ENCODE peak calls at places on chromosomes 6 and 20, in six cellular contexts. One of them, this sample, is unnamed.

GRCh38 chr6:54043360-54043759 is 67.9 kb upstream of the MLIP start:
- DNase-seq in ovary: no peak
- DNase-seq in IMR-90: no peak
- DNase-seq in AG04450: no peak
- DNase-seq in fibroblast of lung: no peak
- DNase-seq in adrenal gland: no peak
- DNase-seq in this sample: no peak

GRCh38 chr6:151494235-151494950 is 576 bp downstream of the CCDC170 start:
- DNase-seq in ovary: peak
- DNase-seq in IMR-90: peak
- DNase-seq in AG04450: no peak
- DNase-seq in fibroblast of lung: peak
- DNase-seq in adrenal gland: peak
- DNase-seq in this sample: peak

GRCh38 chr6:167731731-167732422 is 94.8 kb upstream of the AFDN start:
- DNase-seq in ovary: no peak
- DNase-seq in IMR-90: no peak
- DNase-seq in AG04450: no peak
- DNase-seq in fibroblast of lung: no peak
- DNase-seq in adrenal gland: no peak
- DNase-seq in this sample: no peak

GRCh38 chr20:43844778-43845614 is 69.7 kb upstream of the TOX2 start:
- DNase-seq in ovary: peak
- DNase-seq in IMR-90: peak
- DNase-seq in AG04450: peak
- DNase-seq in fibroblast of lung: peak
- DNase-seq in adrenal gland: peak
- DNase-seq in this sample: peak

GRCh38 chr20:25295386-25296093 is 47.7 kb downstream of the PYGB start:
- DNase-seq in ovary: no peak
- DNase-seq in IMR-90: no peak
- DNase-seq in AG04450: no peak
- DNase-seq in fibroblast of lung: no peak
- DNase-seq in adrenal gland: peak
- DNase-seq in this sample: no peak

GRCh38 chr6:20186981-20187380 is 25.3 kb downstream of the MBOAT1 start:
- DNase-seq in ovary: no peak
- DNase-seq in IMR-90: no peak
- DNase-seq in AG04450: no peak
- DNase-seq in fibroblast of lung: no peak
- DNase-seq in adrenal gland: no peak
- DNase-seq in this sample: no peak

GRCh38 chr20:57214948-57215347 is 51.5 kb downstream of the BMP7 start:
- DNase-seq in ovary: no peak
- DNase-seq in IMR-90: no peak
- DNase-seq in AG04450: no peak
- DNase-seq in fibroblast of lung: no peak
- DNase-seq in adrenal gland: no peak
- DNase-seq in this sample: no peak

GRCh38 chr6:74333406-74333805 is 637.4 kb downstream of the CD109 start:
- DNase-seq in ovary: no peak
- DNase-seq in IMR-90: peak
- DNase-seq in AG04450: no peak
- DNase-seq in fibroblast of lung: peak
- DNase-seq in adrenal gland: no peak
- DNase-seq in this sample: peak

GRCh38 chr6:90250405-90250804 is 46.2 kb downstream of the BACH2 start:
- DNase-seq in ovary: no peak
- DNase-seq in IMR-90: peak
- DNase-seq in AG04450: no peak
- DNase-seq in fibroblast of lung: peak
- DNase-seq in adrenal gland: no peak
- DNase-seq in this sample: no peak

GRCh38 chr6:30763155-30763617 is 18.8 kb upstream of the IER3 start:
- DNase-seq in ovary: no peak
- DNase-seq in IMR-90: no peak
- DNase-seq in AG04450: no peak
- DNase-seq in fibroblast of lung: no peak
- DNase-seq in adrenal gland: no peak
- DNase-seq in this sample: no peak

GRCh38 chr6:45791600-45792168 is 224.0 kb downstream of the CLIC5 start:
- DNase-seq in ovary: no peak
- DNase-seq in IMR-90: peak
- DNase-seq in AG04450: peak
- DNase-seq in fibroblast of lung: peak
- DNase-seq in adrenal gland: no peak
- DNase-seq in this sample: peak

GRCh38 chr6:163146036-163146435 is 268.5 kb upstream of the QKI start:
- DNase-seq in ovary: no peak
- DNase-seq in IMR-90: no peak
- DNase-seq in AG04450: no peak
- DNase-seq in fibroblast of lung: no peak
- DNase-seq in adrenal gland: no peak
- DNase-seq in this sample: peak

GRCh38 chr6:39753745-39754084 is 28.5 kb upstream of the KIF6 start:
- DNase-seq in ovary: peak
- DNase-seq in IMR-90: no peak
- DNase-seq in AG04450: no peak
- DNase-seq in fibroblast of lung: peak
- DNase-seq in adrenal gland: peak
- DNase-seq in this sample: peak

GRCh38 chr6:149443411-149444181 is 41.2 kb downstream of the ZC3H12D start:
- DNase-seq in ovary: peak
- DNase-seq in IMR-90: peak
- DNase-seq in AG04450: peak
- DNase-seq in fibroblast of lung: peak
- DNase-seq in adrenal gland: no peak
- DNase-seq in this sample: peak

GRCh38 chr6:36492621-36493020 is 49.8 kb downstream of the KCTD20 start:
- DNase-seq in ovary: no peak
- DNase-seq in IMR-90: no peak
- DNase-seq in AG04450: no peak
- DNase-seq in fibroblast of lung: no peak
- DNase-seq in adrenal gland: no peak
- DNase-seq in this sample: no peak

GRCh38 chr6:21987501-21987957 is 309.3 kb downstream of the PRL start:
- DNase-seq in ovary: peak
- DNase-seq in IMR-90: peak
- DNase-seq in AG04450: peak
- DNase-seq in fibroblast of lung: peak
- DNase-seq in adrenal gland: peak
- DNase-seq in this sample: peak

GRCh38 chr6:42429042-42429574 is 22.6 kb downstream of the TRERF1 start:
- DNase-seq in ovary: no peak
- DNase-seq in IMR-90: no peak
- DNase-seq in AG04450: no peak
- DNase-seq in fibroblast of lung: no peak
- DNase-seq in adrenal gland: no peak
- DNase-seq in this sample: no peak

GRCh38 chr6:170130201-170130621 is 160.7 kb downstream of the DLL1 start:
- DNase-seq in ovary: no peak
- DNase-seq in IMR-90: no peak
- DNase-seq in AG04450: no peak
- DNase-seq in fibroblast of lung: no peak
- DNase-seq in adrenal gland: no peak
- DNase-seq in this sample: no peak

GRCh38 chr6:33752139-33753015 is 5.7 kb upstream of the IP6K3 start:
- DNase-seq in ovary: no peak
- DNase-seq in IMR-90: no peak
- DNase-seq in AG04450: no peak
- DNase-seq in fibroblast of lung: no peak
- DNase-seq in adrenal gland: no peak
- DNase-seq in this sample: no peak

GRCh38 chr6:109258129-109258528 is 124.1 kb downstream of the CD164 start:
- DNase-seq in ovary: no peak
- DNase-seq in IMR-90: no peak
- DNase-seq in AG04450: no peak
- DNase-seq in fibroblast of lung: no peak
- DNase-seq in adrenal gland: no peak
- DNase-seq in this sample: no peak

GRCh38 chr6:109260701-109261100 is 121.6 kb downstream of the CD164 start:
- DNase-seq in ovary: no peak
- DNase-seq in IMR-90: no peak
- DNase-seq in AG04450: no peak
- DNase-seq in fibroblast of lung: no peak
- DNase-seq in adrenal gland: no peak
- DNase-seq in this sample: no peak

GRCh38 chr6:109260126-109260525 is 122.1 kb downstream of the CD164 start:
- DNase-seq in ovary: no peak
- DNase-seq in IMR-90: peak
- DNase-seq in AG04450: peak
- DNase-seq in fibroblast of lung: peak
- DNase-seq in adrenal gland: no peak
- DNase-seq in this sample: no peak

GRCh38 chr6:109263873-109264700 is 118.2 kb downstream of the CD164 start:
- DNase-seq in ovary: no peak
- DNase-seq in IMR-90: no peak
- DNase-seq in AG04450: no peak
- DNase-seq in fibroblast of lung: no peak
- DNase-seq in adrenal gland: no peak
- DNase-seq in this sample: no peak

DNA sequence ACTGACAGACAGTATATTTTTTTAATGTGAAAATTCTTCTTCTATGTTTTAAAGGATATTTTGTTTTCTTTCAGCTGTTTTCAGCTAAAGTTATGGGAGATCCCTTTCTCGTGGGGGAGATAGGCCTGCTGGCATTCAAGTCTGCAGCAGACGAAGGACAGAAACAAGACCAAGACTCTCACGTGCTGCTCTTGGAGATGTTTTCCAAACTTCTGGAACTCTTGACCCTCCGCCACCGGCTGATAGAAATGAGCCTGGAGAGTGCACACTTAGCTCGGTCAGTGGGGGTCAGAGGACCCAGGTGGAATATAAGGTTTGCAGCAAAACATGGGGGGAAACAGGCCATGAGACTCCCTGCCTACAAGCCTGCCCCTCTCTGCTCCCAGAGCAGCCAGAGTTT is 120.5 kb downstream of the CD164 start:
- DNase-seq in ovary: no peak
- DNase-seq in IMR-90: no peak
- DNase-seq in AG04450: no peak
- DNase-seq in fibroblast of lung: no peak
- DNase-seq in adrenal gland: no peak
- DNase-seq in this sample: no peak
- H3K4me3 ChIP-seq in ovary: no peak
- H3K4me3 ChIP-seq in IMR-90: no peak
- H3K4me3 ChIP-seq in AG04450: no peak
- H3K4me3 ChIP-seq in fibroblast of lung: no peak
- H3K4me3 ChIP-seq in adrenal gland: no peak
- H3K4me3 ChIP-seq in this sample: no peak

DNA sequence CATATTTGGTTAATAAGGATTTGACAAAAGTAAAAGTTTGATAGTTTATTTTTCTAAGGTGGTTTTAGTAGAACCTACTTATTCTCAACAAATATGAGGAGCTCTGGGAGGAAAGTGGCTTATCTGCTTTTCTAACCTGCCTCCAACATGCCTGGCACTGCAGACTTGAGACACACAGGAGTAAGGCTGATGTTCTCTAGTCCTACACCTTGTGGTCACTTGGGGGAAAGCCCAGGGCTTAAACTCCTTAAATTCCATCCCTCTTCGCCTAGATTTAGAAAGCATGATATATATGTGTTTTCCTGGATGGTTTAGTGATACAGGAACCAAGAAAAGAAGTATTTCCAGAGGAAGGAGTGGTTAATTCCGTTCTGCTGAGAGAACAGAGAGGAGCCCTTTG is 39.9 kb upstream of the SAMD5 start:
- DNase-seq in ovary: no peak
- DNase-seq in IMR-90: no peak
- DNase-seq in AG04450: no peak
- DNase-seq in fibroblast of lung: no peak
- DNase-seq in adrenal gland: no peak
- DNase-seq in this sample: no peak
- TF ChIP-seq CTCF in ovary: no peak
- TF ChIP-seq CTCF in IMR-90: no peak
- TF ChIP-seq CTCF in AG04450: no peak
- TF ChIP-seq CTCF in fibroblast of lung: no peak
- TF ChIP-seq CTCF in adrenal gland: no peak
- TF ChIP-seq CTCF in this sample: no peak

GRCh38 chr20:3175270-3175669 is 1.9 kb upstream of the LZTS3 start:
- DNase-seq in ovary: no peak
- DNase-seq in IMR-90: no peak
- DNase-seq in AG04450: no peak
- DNase-seq in fibroblast of lung: no peak
- DNase-seq in adrenal gland: no peak
- DNase-seq in this sample: no peak
- H3K4me3 ChIP-seq in ovary: no peak
- H3K4me3 ChIP-seq in IMR-90: no peak
- H3K4me3 ChIP-seq in AG04450: no peak
- H3K4me3 ChIP-seq in fibroblast of lung: peak
- H3K4me3 ChIP-seq in adrenal gland: no peak
- H3K4me3 ChIP-seq in this sample: peak

DNA sequence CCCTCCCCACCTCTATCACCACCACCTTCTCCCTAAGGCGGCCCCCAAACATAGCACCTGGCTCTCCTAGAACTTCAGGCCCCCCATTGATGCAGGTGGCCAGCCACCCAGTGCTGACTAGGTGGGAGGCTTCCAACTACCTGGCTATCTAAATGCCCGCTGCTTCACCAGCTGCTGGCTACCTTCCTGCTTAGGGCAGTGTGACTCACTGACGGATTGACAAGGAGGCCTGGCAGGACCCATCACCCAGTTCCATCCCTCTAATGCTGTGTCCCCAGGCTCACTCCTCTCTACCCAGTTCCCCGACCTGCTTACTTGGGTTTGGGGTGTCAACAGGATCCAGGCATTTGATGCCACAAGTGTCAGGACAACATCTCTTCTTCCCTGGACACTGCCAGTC is 1.1 kb downstream of the SLPI start:
- DNase-seq in ovary: no peak
- DNase-seq in IMR-90: no peak
- DNase-seq in AG04450: no peak
- DNase-seq in fibroblast of lung: no peak
- DNase-seq in adrenal gland: no peak
- DNase-seq in this sample: no peak
- TF ChIP-seq CTCF in ovary: no peak
- TF ChIP-seq CTCF in IMR-90: no peak
- TF ChIP-seq CTCF in AG04450: no peak
- TF ChIP-seq CTCF in fibroblast of lung: no peak
- TF ChIP-seq CTCF in adrenal gland: no peak
- TF ChIP-seq CTCF in this sample: no peak

DNA sequence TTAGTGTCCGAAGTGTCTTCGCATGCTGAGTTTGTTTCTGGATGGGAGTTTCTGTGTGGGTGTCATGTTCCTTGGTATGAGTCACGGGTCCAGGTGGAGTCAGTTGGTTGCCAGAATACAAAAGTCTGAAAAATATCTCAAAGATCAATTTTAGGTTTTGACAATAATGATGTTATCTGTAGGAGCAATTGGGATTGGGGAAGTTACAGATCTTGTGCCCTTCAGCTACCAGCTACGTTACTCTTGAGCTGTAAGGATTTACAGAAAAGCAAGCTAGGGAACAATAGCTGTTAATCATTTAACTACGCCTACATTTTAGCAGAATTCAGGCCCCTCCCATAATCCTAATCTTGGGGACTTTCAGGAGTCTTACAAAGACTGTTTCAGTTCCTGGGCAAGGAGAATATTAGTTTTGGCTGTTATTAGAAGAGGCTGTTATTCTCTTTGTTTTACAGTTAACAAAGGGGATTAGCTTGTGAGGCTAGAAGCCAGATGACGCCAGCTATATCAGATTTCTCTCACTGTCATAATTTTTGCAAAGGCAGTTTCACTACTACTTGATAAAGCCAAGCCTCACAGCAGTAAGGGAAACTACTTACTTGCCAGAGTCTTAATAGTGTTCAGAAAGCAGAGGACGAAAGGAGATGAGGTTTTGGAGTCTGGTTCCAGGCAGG is 15.4 kb upstream of the SLC22A16 start:
- DNase-seq in ovary: no peak
- DNase-seq in IMR-90: peak
- DNase-seq in AG04450: no peak
- DNase-seq in fibroblast of lung: peak
- DNase-seq in adrenal gland: no peak
- DNase-seq in this sample: peak
- H3K4me3 ChIP-seq in ovary: no peak
- H3K4me3 ChIP-seq in IMR-90: no peak
- H3K4me3 ChIP-seq in AG04450: no peak
- H3K4me3 ChIP-seq in fibroblast of lung: no peak
- H3K4me3 ChIP-seq in adrenal gland: no peak
- H3K4me3 ChIP-seq in this sample: no peak